ENCODE peak calls at places on chromosome 14, in four cellular contexts. One of them, this sample, is unnamed.

GRCh38 chr14:96741151-96741977 is 55.8 kb upstream of the VRK1 start:
- DNase-seq in endothelial cell of umbilical vein: peak
- DNase-seq in IMR-90: peak
- DNase-seq in fibroblast of lung: peak
- DNase-seq in this sample: peak

GRCh38 chr14:54136894-54137665 is 180.5 kb upstream of the BMP4 start:
- DNase-seq in fibroblast of lung: no peak
- DNase-seq in IMR-90: no peak
- DNase-seq in endothelial cell of umbilical vein: no peak
- DNase-seq in this sample: no peak

GRCh38 chr14:79708991-79709390 is 502.3 kb downstream of the DIO2 start:
- DNase-seq in endothelial cell of umbilical vein: no peak
- DNase-seq in IMR-90: peak
- DNase-seq in fibroblast of lung: peak
- DNase-seq in this sample: no peak

GRCh38 chr14:49920260-49920659 is 27.4 kb downstream of the ARF6 start:
- DNase-seq in IMR-90: no peak
- DNase-seq in endothelial cell of umbilical vein: no peak
- DNase-seq in fibroblast of lung: no peak
- DNase-seq in this sample: no peak

GRCh38 chr14:54344445-54344844 is 52.4 kb upstream of the CDKN3 start:
- DNase-seq in IMR-90: no peak
- DNase-seq in fibroblast of lung: no peak
- DNase-seq in endothelial cell of umbilical vein: no peak
- DNase-seq in this sample: no peak

GRCh38 chr14:58428011-58428807 is 690 bp downstream of the KIAA0586 start:
- DNase-seq in fibroblast of lung: peak
- DNase-seq in endothelial cell of umbilical vein: peak
- DNase-seq in IMR-90: peak
- DNase-seq in this sample: no peak

GRCh38 chr14:93857500-93857899 is 69.2 kb upstream of the PRIMA1 start:
- DNase-seq in fibroblast of lung: no peak
- DNase-seq in IMR-90: no peak
- DNase-seq in endothelial cell of umbilical vein: no peak
- DNase-seq in this sample: no peak

GRCh38 chr14:103770902-103771301 is 55.3 kb downstream of the ZFYVE21 start:
- DNase-seq in fibroblast of lung: no peak
- DNase-seq in endothelial cell of umbilical vein: no peak
- DNase-seq in IMR-90: no peak
- DNase-seq in this sample: no peak

GRCh38 chr14:69318901-69319475 is 59.0 kb downstream of the GALNT16 start:
- DNase-seq in fibroblast of lung: no peak
- DNase-seq in IMR-90: no peak
- DNase-seq in endothelial cell of umbilical vein: no peak
- DNase-seq in this sample: no peak

GRCh38 chr14:92105073-92105844 is 1.1 kb downstream of the ATXN3 start:
- DNase-seq in endothelial cell of umbilical vein: no peak
- DNase-seq in IMR-90: peak
- DNase-seq in fibroblast of lung: no peak
- DNase-seq in this sample: no peak

GRCh38 chr14:102279688-102280348 is 25.1 kb downstream of the MOK start:
- DNase-seq in endothelial cell of umbilical vein: no peak
- DNase-seq in IMR-90: peak
- DNase-seq in fibroblast of lung: peak
- DNase-seq in this sample: no peak

GRCh38 chr14:103628684-103629502 is at the start of gene KLC1:
- DNase-seq in fibroblast of lung: peak
- DNase-seq in endothelial cell of umbilical vein: peak
- DNase-seq in IMR-90: peak
- DNase-seq in this sample: peak

GRCh38 chr14:105299654-105300541 is 903 bp downstream of the BRF1 start:
- DNase-seq in fibroblast of lung: peak
- DNase-seq in endothelial cell of umbilical vein: peak
- DNase-seq in IMR-90: no peak
- DNase-seq in this sample: no peak

GRCh38 chr14:105475269-105475915 is 771 bp downstream of the CRIP2 start:
- DNase-seq in IMR-90: peak
- DNase-seq in fibroblast of lung: peak
- DNase-seq in endothelial cell of umbilical vein: peak
- DNase-seq in this sample: no peak

GRCh38 chr14:104425763-104426691 is 153.5 kb upstream of the C14orf180 start:
- DNase-seq in fibroblast of lung: no peak
- DNase-seq in IMR-90: no peak
- DNase-seq in endothelial cell of umbilical vein: no peak
- DNase-seq in this sample: no peak

GRCh38 chr14:32073537-32074189 is 3.4 kb upstream of the ARHGAP5 start:
- DNase-seq in IMR-90: peak
- DNase-seq in endothelial cell of umbilical vein: peak
- DNase-seq in fibroblast of lung: peak
- DNase-seq in this sample: no peak

GRCh38 chr14:74578479-74578878 is 33.6 kb downstream of the LTBP2 start:
- DNase-seq in endothelial cell of umbilical vein: no peak
- DNase-seq in fibroblast of lung: no peak
- DNase-seq in IMR-90: no peak
- DNase-seq in this sample: no peak
- H3K27ac ChIP-seq in endothelial cell of umbilical vein: no peak
- H3K27ac ChIP-seq in fibroblast of lung: peak
- H3K27ac ChIP-seq in IMR-90: no peak
- H3K27ac ChIP-seq in this sample: no peak

GRCh38 chr14:35234007-35234406 is 58.2 kb upstream of the PSMA6 start:
- DNase-seq in fibroblast of lung: peak
- DNase-seq in endothelial cell of umbilical vein: no peak
- DNase-seq in IMR-90: peak
- DNase-seq in this sample: no peak
- H3K27ac ChIP-seq in fibroblast of lung: no peak
- H3K27ac ChIP-seq in endothelial cell of umbilical vein: no peak
- H3K27ac ChIP-seq in IMR-90: no peak
- H3K27ac ChIP-seq in this sample: no peak

GRCh38 chr14:30874999-30875787 is 834 bp downstream of the COCH start:
- DNase-seq in endothelial cell of umbilical vein: peak
- DNase-seq in fibroblast of lung: no peak
- DNase-seq in IMR-90: no peak
- DNase-seq in this sample: no peak
- H3K27ac ChIP-seq in endothelial cell of umbilical vein: no peak
- H3K27ac ChIP-seq in fibroblast of lung: no peak
- H3K27ac ChIP-seq in IMR-90: no peak
- H3K27ac ChIP-seq in this sample: no peak

DNA sequence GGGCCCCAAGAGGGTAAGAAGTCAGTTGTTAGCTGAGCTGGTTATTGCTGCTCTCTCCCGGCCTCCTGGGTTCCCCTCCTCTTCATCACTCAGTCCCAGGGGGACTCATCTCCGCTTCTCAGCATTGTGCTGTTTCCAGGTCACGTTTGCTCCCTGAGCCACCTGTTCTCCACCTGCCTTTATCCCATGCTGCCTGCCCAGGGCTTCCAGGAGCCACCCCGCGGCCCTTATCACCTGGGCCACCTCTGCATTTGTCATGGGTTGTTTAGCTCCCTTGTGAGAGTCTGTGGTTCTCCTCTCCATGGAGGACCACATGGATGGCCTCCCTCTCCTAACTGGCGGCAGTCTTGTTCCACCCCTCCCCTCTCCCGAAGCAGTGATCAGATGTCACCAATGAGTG is 36.0 kb downstream of the SYNDIG1L start:
- DNase-seq in endothelial cell of umbilical vein: no peak
- DNase-seq in fibroblast of lung: no peak
- DNase-seq in IMR-90: no peak
- DNase-seq in this sample: no peak
- H3K27ac ChIP-seq in endothelial cell of umbilical vein: no peak
- H3K27ac ChIP-seq in fibroblast of lung: no peak
- H3K27ac ChIP-seq in IMR-90: no peak
- H3K27ac ChIP-seq in this sample: no peak

DNA sequence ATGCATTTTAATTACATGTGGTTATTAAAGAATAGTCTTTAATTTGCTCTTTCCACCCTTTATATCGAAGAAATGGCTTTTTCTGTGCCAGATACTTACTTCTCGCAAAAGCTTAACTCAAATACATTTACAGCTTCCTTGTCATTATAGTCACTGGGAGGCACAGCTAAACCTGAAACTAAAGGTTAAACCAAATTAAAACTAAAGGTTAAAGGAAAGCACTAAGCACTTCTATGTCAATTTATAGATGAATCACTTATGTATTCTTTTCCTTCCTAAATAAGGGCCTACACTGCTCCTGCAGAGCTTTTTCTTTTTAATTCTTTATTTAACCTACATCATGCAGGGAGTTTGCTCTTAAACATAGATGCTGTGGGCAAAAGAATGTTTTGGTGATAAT is 9.1 kb downstream of the C14orf93 start:
- DNase-seq in endothelial cell of umbilical vein: no peak
- DNase-seq in IMR-90: no peak
- DNase-seq in fibroblast of lung: no peak
- DNase-seq in this sample: no peak
- H3K27ac ChIP-seq in endothelial cell of umbilical vein: no peak
- H3K27ac ChIP-seq in IMR-90: no peak
- H3K27ac ChIP-seq in fibroblast of lung: no peak
- H3K27ac ChIP-seq in this sample: no peak

This sample was measured in left ventricle myocardium inferior.